ENCODE peak calls at places on chromosome 9, in ten cellular contexts. R, G, T, S, E, W, P, H, O and V are unnamed samples.

GRCh38 chr9:93686127-93686879 is 109.9 kb downstream of the PHF2 start:
- DNase-seq in G (no peak), O (no peak), E (no peak), T (no peak), H (no peak), R (peak), S (no peak), W (no peak), P (no peak), V (no peak)

GRCh38 chr9:117315236-117315635 is 99.6 kb downstream of the ASTN2 start:
- DNase-seq in W (no peak), P (no peak), H (no peak), T (no peak), S (no peak), E (no peak), O (peak), R (no peak), G (no peak), V (no peak)

GRCh38 chr9:110351009-110351467 is 13.4 kb upstream of the TXNDC8 start:
- DNase-seq in P (no peak), S (peak), H (no peak), G (peak), E (no peak), R (no peak), T (peak), O (no peak), W (no peak), V (peak)

GRCh38 chr9:95077053-95077765 is 240.3 kb downstream of the FANCC start:
- DNase-seq in T (no peak), O (peak), P (no peak), R (peak), G (no peak), H (no peak), S (no peak), W (no peak), E (no peak), V (no peak)

GRCh38 chr9:97710356-97711222 is 13.4 kb upstream of the XPA start:
- DNase-seq in H (no peak), O (peak), S (no peak), W (peak), E (peak), P (peak), G (peak), T (peak), R (no peak), V (peak)

GRCh38 chr9:137157618-137158502 is 12.0 kb downstream of the LRRC26 start:
- DNase-seq in T (no peak), W (no peak), O (no peak), R (no peak), H (no peak), P (peak), E (no peak), S (no peak), G (no peak), V (no peak)

GRCh38 chr9:113519401-113520108 is 56.0 kb downstream of the RGS3 start:
- DNase-seq in O (no peak), H (no peak), R (no peak), T (peak), S (no peak), P (no peak), G (peak), E (no peak), W (no peak), V (no peak)

GRCh38 chr9:21153688-21154608 is 12.3 kb upstream of the IFNW1 start:
- DNase-seq in H (no peak), E (peak), S (no peak), R (no peak), P (peak), O (no peak), G (no peak), T (peak), W (no peak), V (no peak)

GRCh38 chr9:14136646-14137370 is 177.1 kb downstream of the NFIB start:
- DNase-seq in G (no peak), W (no peak), O (no peak), T (no peak), H (no peak), P (no peak), E (no peak), S (no peak), R (no peak), V (no peak)

GRCh38 chr9:129836342-129837007 is 1.2 kb downstream of the USP20 start:
- DNase-seq in H (no peak), E (peak), W (no peak), S (no peak), G (peak), P (no peak), T (no peak), O (no peak), R (no peak), V (no peak)

GRCh38 chr9:138098116-138098907 is 220.7 kb downstream of the CACNA1B start:
- DNase-seq in P (no peak), R (peak), G (peak), S (no peak), W (peak), O (peak), T (no peak), E (no peak), H (no peak), V (no peak)

GRCh38 chr9:109319631-109320233 is 1.1 kb downstream of the EPB41L4B start:
- DNase-seq in O (peak), R (no peak), P (peak), W (no peak), H (peak), G (no peak), E (peak), S (no peak), T (no peak), V (no peak)

GRCh38 chr9:98057095-98057799 is 715 bp downstream of the NANS start:
- DNase-seq in T (no peak), W (no peak), R (no peak), S (no peak), O (no peak), E (no peak), P (peak), H (no peak), G (no peak), V (no peak)

GRCh38 chr9:117414906-117415583 is at the start of gene ASTN2:
- DNase-seq in O (no peak), E (peak), G (no peak), T (no peak), P (peak), H (peak), W (no peak), R (no peak), S (no peak), V (no peak)

GRCh38 chr9:81626511-81626910 is 62.8 kb downstream of the TLE1 start:
- DNase-seq in E (no peak), G (no peak), H (no peak), W (no peak), R (no peak), S (peak), O (no peak), T (no peak), P (no peak), V (no peak)

GRCh38 chr9:76136986-76137385 is 246.5 kb downstream of the PCSK5 start:
- DNase-seq in P (no peak), G (no peak), R (no peak), T (peak), W (no peak), H (no peak), S (no peak), O (no peak), E (no peak), V (peak)

GRCh38 chr9:86328153-86328552 is 26.1 kb downstream of the TUT7 start:
- DNase-seq in H (no peak), S (no peak), R (no peak), T (no peak), G (no peak), O (no peak), W (no peak), E (no peak), P (no peak), V (no peak)

GRCh38 chr9:128733256-128733655 is 9.3 kb upstream of the ZDHHC12 start:
- DNase-seq in R (no peak), T (peak), O (peak), E (no peak), G (peak), P (no peak), S (peak), H (no peak), W (peak), V (peak)

GRCh38 chr9:94101169-94101853 is 17.0 kb downstream of the PTPDC1 start:
- DNase-seq in W (no peak), P (no peak), H (no peak), S (no peak), G (no peak), E (no peak), T (no peak), R (no peak), O (no peak), V (no peak)

GRCh38 chr9:105656131-105656921 is 5.9 kb upstream of the TAL2 start:
- DNase-seq in R (no peak), T (no peak), P (peak), H (peak), E (peak), G (peak), O (peak), S (no peak), W (no peak), V (no peak)

GRCh38 chr9:38380230-38380871 is 12.2 kb upstream of the ALDH1B1 start:
- DNase-seq in W (no peak), P (no peak), E (no peak), O (no peak), R (no peak), G (no peak), T (no peak), H (no peak), S (no peak), V (no peak)

GRCh38 chr9:124202447-124202971 is 55.2 kb upstream of the NEK6 start:
- DNase-seq in S (no peak), O (peak), G (peak), R (no peak), P (peak), H (peak), W (no peak), E (peak), T (peak), V (no peak)

GRCh38 chr9:37105169-37105750 is 15.1 kb upstream of the ZCCHC7 start:
- DNase-seq in T (no peak), S (no peak), G (no peak), W (no peak), E (no peak), O (no peak), R (no peak), H (no peak), P (no peak), V (no peak)

GRCh38 chr9:89537166-89537565 is 39.3 kb upstream of the SEMA4D start:
- DNase-seq in G (no peak), R (no peak), T (no peak), S (no peak), O (no peak), E (no peak), W (no peak), P (no peak), H (no peak), V (no peak)

GRCh38 chr9:113018247-113018646 is 6.3 kb upstream of the ZNF883 start:
- DNase-seq in E (no peak), O (no peak), S (no peak), T (no peak), G (no peak), P (no peak), H (no peak), W (no peak), R (no peak), V (no peak)

GRCh38 chr9:128166169-128166568 is 6.1 kb downstream of the BBLN start:
- DNase-seq in E (no peak), G (no peak), T (no peak), W (no peak), H (no peak), O (no peak), R (no peak), S (no peak), P (no peak), V (no peak)

GRCh38 chr9:2163231-2163885 is 148.2 kb downstream of the SMARCA2 start:
- DNase-seq in R (no peak), G (no peak), S (no peak), E (no peak), T (no peak), O (no peak), H (no peak), W (no peak), P (no peak), V (no peak)

GRCh38 chr9:83456226-83456625 is 82.0 kb downstream of the FRMD3 start:
- DNase-seq in P (no peak), S (no peak), G (no peak), O (no peak), E (no peak), H (no peak), T (peak), W (no peak), R (no peak), V (no peak)

GRCh38 chr9:5446451-5447236 is 3.7 kb upstream of the CD274 start:
- DNase-seq in E (no peak), O (no peak), T (no peak), S (no peak), H (no peak), R (no peak), W (no peak), G (no peak), P (no peak), V (no peak)
- TF ChIP-seq CTCF in E (no peak), O (no peak), T (no peak), S (no peak), H (no peak), R (no peak), W (no peak), G (no peak), P (no peak), V (no peak)

GRCh38 chr9:121609845-121610637 is 41.4 kb upstream of the DAB2IP start:
- DNase-seq in P (no peak), T (peak), O (peak), H (peak), G (no peak), S (peak), E (no peak), R (no peak), W (peak), V (no peak)
- TF ChIP-seq CTCF in P (no peak), T (peak), O (peak), H (no peak), G (no peak), S (no peak), E (no peak), R (no peak), W (no peak), V (no peak)

GRCh38 chr9:126327016-126327749 is 554 bp downstream of the MVB12B start:
- DNase-seq in T (no peak), P (peak), H (no peak), R (peak), W (peak), O (no peak), S (no peak), E (no peak), G (peak), V (no peak)
- TF ChIP-seq CTCF in T (no peak), P (no peak), H (no peak), R (no peak), W (no peak), O (no peak), S (peak), E (no peak), G (no peak), V (no peak)

GRCh38 chr9:118940477-118940876 is 428.8 kb downstream of the BRINP1 start:
- DNase-seq in R (no peak), G (no peak), O (no peak), W (no peak), P (no peak), T (no peak), S (no peak), E (no peak), H (no peak), V (no peak)

GRCh38 chr9:118938581-118938980 is 430.7 kb downstream of the BRINP1 start:
- DNase-seq in T (no peak), S (no peak), P (no peak), G (no peak), H (no peak), R (no peak), W (no peak), E (no peak), O (no peak), V (no peak)
- TF ChIP-seq CTCF in T (no peak), S (no peak), P (no peak), G (no peak), H (no peak), R (no peak), W (no peak), E (no peak), O (no peak), V (no peak)

GRCh38 chr9:122474561-122474960 is 3.2 kb downstream of the OR1J1 start:
- DNase-seq in E (no peak), H (no peak), R (no peak), O (no peak), T (no peak), S (no peak), W (no peak), P (no peak), G (no peak), V (no peak)
- TF ChIP-seq CTCF in E (no peak), H (no peak), R (no peak), O (no peak), T (no peak), S (no peak), W (no peak), P (no peak), G (no peak), V (no peak)

GRCh38 chr9:115883467-115884329 is 269.9 kb upstream of the PAPPA start:
- DNase-seq in H (no peak), T (peak), R (no peak), E (no peak), G (peak), S (peak), P (peak), O (peak), W (peak), V (peak)
- TF ChIP-seq CTCF in H (peak), T (peak), R (no peak), E (peak), G (no peak), S (peak), P (peak), O (peak), W (peak), V (peak)

GRCh38 chr9:126595982-126596381 is 17.7 kb upstream of the LMX1B start:
- DNase-seq in O (no peak), P (no peak), E (no peak), T (no peak), H (no peak), S (no peak), R (no peak), G (no peak), W (no peak), V (no peak)

GRCh38 chr9:126604059-126604685 is 9.6 kb upstream of the LMX1B start:
- DNase-seq in E (no peak), T (no peak), R (no peak), O (no peak), G (no peak), P (no peak), H (no peak), S (no peak), W (peak), V (no peak)

GRCh38 chr9:126604706-126605105 is 9.0 kb upstream of the LMX1B start:
- DNase-seq in P (no peak), G (no peak), O (no peak), E (no peak), W (no peak), T (no peak), H (no peak), R (no peak), S (no peak), V (no peak)

DNA sequence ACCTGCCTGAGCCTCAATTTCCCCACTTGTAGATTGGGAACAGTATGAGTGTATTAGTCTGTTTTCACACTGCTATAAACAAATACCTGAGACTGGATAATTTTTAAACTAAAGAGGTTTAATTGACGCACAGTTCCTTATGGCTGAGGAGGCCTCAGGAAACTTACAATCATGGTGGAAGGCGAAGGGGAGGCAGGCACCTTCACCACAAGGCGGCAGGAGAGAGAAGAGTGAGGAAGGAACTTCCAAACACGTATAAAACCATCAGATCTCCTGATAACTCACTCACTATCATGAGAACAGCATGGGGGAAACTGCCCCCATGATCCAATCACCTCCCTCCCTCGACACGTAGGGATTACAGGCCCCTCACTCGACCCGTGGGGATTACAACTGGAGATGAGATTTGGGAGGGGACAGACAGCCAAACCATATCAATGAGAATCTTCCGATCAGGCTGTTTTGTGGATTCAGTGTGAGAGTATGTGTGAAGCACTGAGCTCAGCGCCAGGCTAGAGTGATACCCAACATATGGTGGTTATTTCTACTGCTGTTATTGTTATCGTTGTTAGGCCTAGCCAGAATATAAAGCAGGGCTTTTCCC is 14.6 kb upstream of the LMX1B start:
- DNase-seq in H (no peak), O (no peak), R (no peak), G (no peak), P (no peak), S (no peak), T (no peak), W (no peak), E (no peak), V (no peak)
- TF ChIP-seq CTCF in H (no peak), O (no peak), R (no peak), G (no peak), P (peak), S (peak), T (no peak), W (no peak), E (no peak), V (no peak)

DNA sequence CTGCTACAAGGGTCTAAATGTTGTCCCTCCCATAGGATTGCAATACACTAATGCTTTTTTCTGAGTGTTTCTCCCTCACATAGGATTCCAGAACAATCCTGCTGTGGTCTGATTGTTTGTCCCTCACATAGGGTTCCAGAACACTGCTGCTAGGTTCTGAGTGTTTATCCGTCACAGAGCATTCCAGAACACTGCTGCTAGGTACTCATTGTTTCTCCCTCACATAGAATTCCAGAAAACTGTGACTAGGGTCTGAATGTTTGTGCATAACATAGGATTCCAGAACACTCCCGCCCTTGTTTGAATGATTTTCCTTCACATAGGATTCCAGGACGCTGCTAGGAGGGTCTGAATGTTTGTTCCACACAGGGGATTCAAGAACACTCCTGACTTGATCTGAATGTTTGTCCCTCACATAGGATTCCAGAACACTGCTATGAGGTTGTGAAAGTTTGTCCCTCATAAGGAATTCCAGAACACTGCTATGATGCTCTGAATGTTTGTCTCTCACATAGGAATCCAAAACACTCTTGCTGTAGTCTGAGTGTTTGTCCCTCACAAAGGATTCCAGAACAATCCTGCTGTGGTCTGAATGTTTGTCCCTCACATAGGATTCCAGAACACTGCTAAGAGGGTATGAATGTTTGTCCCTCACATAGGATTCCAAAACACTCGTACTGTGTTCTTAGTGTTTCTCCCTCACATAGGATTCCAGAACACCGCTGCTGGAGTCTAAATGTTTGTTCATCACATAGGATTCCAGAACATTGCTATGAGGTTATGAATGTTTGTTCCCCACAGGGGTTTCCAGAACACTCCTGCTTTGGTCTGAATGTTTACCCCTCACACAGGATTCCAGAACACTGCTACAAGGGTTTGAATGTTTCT is 213.5 kb downstream of the FOXD4L6 start:
- DNase-seq in P (no peak), R (peak), T (no peak), E (no peak), O (no peak), G (no peak), H (no peak), W (no peak), S (no peak), V (no peak)
- TF ChIP-seq CTCF in P (no peak), R (no peak), T (no peak), E (no peak), O (no peak), G (no peak), H (no peak), W (no peak), S (no peak), V (no peak)